ENCODE peak calls at places on chromosomes 4 and X, in eight cellular contexts. V is transverse colon, I is HCT116, J is stomach, T is endothelial cell of umbilical vein, Y is heart left ventricle, G is tibial nerve, D is HepG2. X is an unnamed sample.

GRCh38 chr4:136495076-136495475 is 1037.2 kb downstream of the PCDH18 start:
- DNase-seq in V (no peak), I (no peak), J (no peak), T (no peak), Y (no peak), G (no peak), D (no peak), X (no peak)

GRCh38 chr4:81084029-81084428 is 53.5 kb downstream of the BMP3 start:
- DNase-seq in V (no peak), I (no peak), J (no peak), T (no peak), Y (no peak), G (no peak), D (peak), X (no peak)

GRCh38 chr4:158827475-158828085 is 58.8 kb downstream of the FNIP2 start:
- DNase-seq in V (no peak), I (no peak), J (no peak), T (no peak), Y (no peak), G (no peak), D (no peak), X (no peak)

GRCh38 chrX:107168259-107168658 is 38.0 kb downstream of the NUP62CL start:
- DNase-seq in V (no peak), I (no peak), J (no peak), T (no peak), Y (no peak), G (no peak), D (no peak), X (no peak)

GRCh38 chrX:131987252-131987651 is 35.9 kb upstream of the STK26 start:
- DNase-seq in V (no peak), I (no peak), J (no peak), T (peak), Y (no peak), G (no peak), D (no peak), X (no peak)

GRCh38 chr4:89300490-89300889 is 7.1 kb downstream of the GPRIN3 start:
- DNase-seq in V (no peak), I (no peak), J (no peak), T (no peak), Y (no peak), G (no peak), D (no peak), X (no peak)

GRCh38 chr4:186727149-186727976 is 3.7 kb upstream of the FAT1 start:
- DNase-seq in V (no peak), I (no peak), J (no peak), T (no peak), Y (no peak), G (no peak), D (no peak), X (no peak)

GRCh38 chr4:113826431-113826830 is 64.9 kb upstream of the CAMK2D start:
- DNase-seq in V (no peak), I (no peak), J (no peak), T (no peak), Y (no peak), G (no peak), D (no peak), X (no peak)

GRCh38 chrX:48919947-48920712 is 1.3 kb upstream of the PIM2 start:
- DNase-seq in V (no peak), I (no peak), J (no peak), T (no peak), Y (no peak), G (no peak), D (no peak), X (no peak)
- H3K4me3 ChIP-seq in V (no peak), I (no peak), J (no peak), T (no peak), Y (no peak), G (no peak), D (no peak), X (no peak)

DNA sequence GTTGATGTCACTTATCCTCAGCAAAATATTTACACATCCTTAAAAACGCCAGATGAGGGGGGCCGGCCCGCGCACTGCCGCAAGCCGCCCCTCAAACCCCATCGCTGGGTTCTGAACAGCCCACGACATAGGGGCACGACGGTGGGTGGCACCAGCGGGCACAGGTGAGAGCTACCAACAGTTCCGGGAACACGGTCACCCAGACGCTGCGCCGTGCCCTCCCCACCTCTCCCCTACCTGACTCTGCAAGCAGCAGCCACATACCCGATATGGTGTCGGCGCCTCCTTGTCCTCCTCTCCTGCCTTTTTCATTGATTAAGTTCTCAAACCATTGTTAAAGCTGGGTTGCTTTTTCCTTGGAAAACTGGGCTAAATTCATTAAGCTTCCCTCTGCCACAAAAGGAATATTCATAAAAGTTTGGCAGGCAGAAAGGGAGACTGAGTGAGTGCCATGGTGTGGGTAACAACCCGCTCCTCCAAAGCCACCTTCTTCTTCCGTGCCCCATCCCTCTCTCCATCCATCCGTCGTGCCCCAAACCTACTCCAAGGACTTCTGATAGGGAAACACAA is 1.4 kb downstream of the RAI2 start:
- DNase-seq in V (peak), I (no peak), J (peak), T (no peak), Y (no peak), G (no peak), D (no peak), X (no peak)
- TF ChIP-seq POLR2A in V (no peak), I (no peak), J (no peak), T (no peak), Y (no peak), G (no peak), D (no peak), X (no peak)

GRCh38 chrX:4787971-4788370 is 1074.5 kb upstream of the PRKX start:
- DNase-seq in V (no peak), I (no peak), J (no peak), T (no peak), Y (no peak), G (no peak), D (no peak), X (no peak)
- TF ChIP-seq CTCF in V (no peak), I (no peak), J (no peak), T (no peak), Y (no peak), G (no peak), D (no peak), X (no peak)

GRCh38 chr4:174041555-174042110 is 241.8 kb downstream of the FBXO8 start:
- DNase-seq in V (no peak), I (no peak), J (no peak), T (no peak), Y (no peak), G (no peak), D (no peak), X (no peak)
- H3K4me3 ChIP-seq in V (no peak), I (no peak), J (no peak), T (no peak), Y (no peak), G (no peak), D (no peak), X (no peak)

DNA sequence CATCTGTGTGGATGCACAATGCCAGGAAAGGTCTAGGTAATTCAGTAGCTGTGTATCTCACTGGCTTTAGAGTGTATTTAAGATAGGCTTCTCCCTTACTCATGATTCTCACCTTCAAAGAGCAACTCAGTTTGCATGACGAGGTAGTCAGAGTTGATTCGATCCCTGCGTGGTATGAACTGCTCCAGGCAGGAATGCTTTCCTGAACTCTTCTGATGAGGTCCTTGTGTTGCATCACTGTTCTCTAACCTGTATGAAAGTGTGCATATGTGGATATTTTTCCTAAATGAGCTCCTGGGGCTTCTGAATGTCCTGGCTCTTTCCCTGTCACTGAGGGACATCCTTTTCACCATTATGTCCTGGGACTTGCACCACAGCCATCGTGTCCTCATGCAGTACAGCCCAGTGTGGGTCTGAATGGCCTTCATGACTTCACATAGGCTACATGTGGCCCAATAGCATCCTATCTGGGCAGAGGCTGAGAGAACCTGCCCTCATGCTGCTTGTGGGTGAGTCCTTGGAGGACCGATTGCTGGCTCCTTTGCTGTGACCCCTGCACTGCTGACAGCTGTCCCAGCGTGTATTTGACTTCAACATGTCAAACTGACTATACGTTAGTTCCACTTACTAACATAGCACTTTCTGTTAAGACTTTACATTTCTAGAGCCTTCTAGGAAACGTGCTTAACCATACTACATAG is 65.3 kb upstream of the WDR1 start:
- DNase-seq in V (no peak), I (no peak), J (no peak), T (no peak), Y (no peak), G (no peak), D (no peak), X (no peak)
- TF ChIP-seq POLR2A in V (no peak), I (no peak), J (no peak), T (no peak), Y (no peak), G (no peak), D (no peak), X (no peak)

GRCh38 chr4:131091896-131092295 is 1995.9 kb downstream of the C4orf33 start:
- DNase-seq in V (no peak), I (peak), J (no peak), T (peak), Y (no peak), G (no peak), D (peak), X (no peak)
- TF ChIP-seq CTCF in V (no peak), I (peak), J (peak), T (no peak), Y (no peak), G (no peak), D (peak), X (no peak)

GRCh38 chrX:40145001-40145631 is 47.4 kb upstream of the BCOR start:
- DNase-seq in V (no peak), I (no peak), J (no peak), T (no peak), Y (peak), G (no peak), D (no peak), X (no peak)
- H3K4me3 ChIP-seq in V (peak), I (peak), J (peak), T (peak), Y (peak), G (peak), D (peak), X (no peak)

GRCh38 chr4:176788971-176789370 is 3.8 kb downstream of the VEGFC start:
- DNase-seq in V (no peak), I (no peak), J (no peak), T (no peak), Y (no peak), G (no peak), D (no peak), X (no peak)

GRCh38 chr4:176791591-176792347 is 953 bp downstream of the VEGFC start:
- DNase-seq in V (peak), I (no peak), J (peak), T (peak), Y (peak), G (no peak), D (no peak), X (no peak)

GRCh38 chr4:176792348-176793059 is at the start of gene VEGFC:
- DNase-seq in V (peak), I (no peak), J (peak), T (peak), Y (peak), G (no peak), D (peak), X (peak)

GRCh38 chr4:176789955-176790354 is 2.8 kb downstream of the VEGFC start:
- DNase-seq in V (no peak), I (peak), J (no peak), T (peak), Y (peak), G (no peak), D (peak), X (no peak)

GRCh38 chr4:176790398-176790797 is 2.3 kb downstream of the VEGFC start:
- DNase-seq in V (no peak), I (no peak), J (no peak), T (no peak), Y (no peak), G (no peak), D (no peak), X (no peak)
- TF ChIP-seq POLR2A in V (no peak), I (no peak), J (no peak), T (no peak), Y (no peak), G (no peak), D (no peak), X (no peak)

GRCh38 chr4:170374770-170375169 is 285.0 kb upstream of the AADAT start:
- DNase-seq in V (peak), I (peak), J (no peak), T (no peak), Y (no peak), G (no peak), D (peak), X (no peak)
- TF ChIP-seq CTCF in V (peak), I (peak), J (peak), T (no peak), Y (no peak), G (no peak), D (peak), X (no peak)